ENCODE peak calls at places on chromosome 12, in seven cellular contexts. K is Panc1, D is cardiac muscle cell, W is cardiac fibroblast, E is prostate gland, I is GM13976, V is omental fat pad. B is an unnamed sample.
A peak's percentile ranks its signal among the peaks of the same experiment; 100 is the strongest.

GRCh38 chr12:116693259-116694227 is 44.3 kb downstream of the SPRING1 start:
- DNase-seq in K (no peak), D (no peak), W (no peak), E (no peak), I (no peak), V (no peak), B (no peak)

GRCh38 chr12:66103011-66103913 is 27.3 kb downstream of the LLPH start:
- DNase-seq in K (no peak), D (no peak), W (no peak), E (no peak), I (no peak), V (no peak), B (no peak)

GRCh38 chr12:71686658-71687025 is 760 bp downstream of the TMEM19 start:
- DNase-seq in K (no peak), D (no peak), W (peak; percentile 51), E (no peak), I (no peak), V (no peak), B (no peak)

GRCh38 chr12:26125451-26126339 is 858 bp upstream of the BHLHE41 start:
- DNase-seq in K (peak; percentile 94), D (peak; percentile 76), W (peak; percentile 77), E (peak; percentile 84), I (peak; percentile 51), V (peak; percentile 43), B (peak; percentile 81)

GRCh38 chr12:52655720-52656124 is 3.7 kb upstream of the KRT2 start:
- DNase-seq in K (no peak), D (no peak), W (no peak), E (peak; percentile 58), I (no peak), V (no peak), B (peak; percentile 60)

GRCh38 chr12:56565510-56566101 is 44.0 kb downstream of the RBMS2 start:
- DNase-seq in K (no peak), D (peak; percentile 92), W (peak; percentile 87), E (no peak), I (peak; percentile 60), V (no peak), B (peak; percentile 67)

GRCh38 chr12:94200069-94200468 is 51.7 kb downstream of the PLXNC1 start:
- DNase-seq in K (no peak), D (no peak), W (no peak), E (no peak), I (no peak), V (no peak), B (no peak)

GRCh38 chr12:10251669-10252068 is 39.0 kb downstream of the GABARAPL1 start:
- DNase-seq in K (no peak), D (no peak), W (no peak), E (no peak), I (no peak), V (no peak), B (no peak)

GRCh38 chr12:83015390-83016225 is 328.9 kb downstream of the TMTC2 start:
- DNase-seq in K (no peak), D (peak; percentile 66), W (no peak), E (no peak), I (no peak), V (no peak), B (no peak)

GRCh38 chr12:60100852-60101251 is 505.0 kb downstream of the SLC16A7 start:
- DNase-seq in K (no peak), D (no peak), W (no peak), E (no peak), I (no peak), V (no peak), B (no peak)

GRCh38 chr12:121131941-121132341 is 735 bp upstream of the P2RX7 start:
- DNase-seq in K (no peak), D (no peak), W (no peak), E (no peak), I (no peak), V (no peak), B (no peak)

GRCh38 chr12:103128862-103129501 is 171.5 kb downstream of the ASCL1 start:
- DNase-seq in K (no peak), D (no peak), W (no peak), E (no peak), I (no peak), V (no peak), B (no peak)

GRCh38 chr12:40228727-40229126 is 3.9 kb downstream of the LRRK2 start:
- DNase-seq in K (no peak), D (no peak), W (no peak), E (no peak), I (no peak), V (no peak), B (no peak)

GRCh38 chr12:26298785-26299621 is 103.6 kb downstream of the SSPN start:
- DNase-seq in K (peak; percentile 97), D (peak; percentile 72), W (peak; percentile 86), E (no peak), I (peak; percentile 77), V (no peak), B (no peak)

GRCh38 chr12:16849473-16849872 is 243.5 kb upstream of the LMO3 start:
- DNase-seq in K (no peak), D (no peak), W (no peak), E (no peak), I (no peak), V (no peak), B (no peak)

GRCh38 chr12:107349008-107349747 is 255.8 kb upstream of the CRY1 start:
- DNase-seq in K (peak; percentile 27), D (peak; percentile 67), W (peak; percentile 82), E (peak; percentile 90), I (no peak), V (no peak), B (no peak)

GRCh38 chr12:132279184-132279889 is 50.1 kb downstream of the GALNT9 start:
- DNase-seq in K (no peak), D (peak; percentile 58), W (peak; percentile 46), E (no peak), I (no peak), V (no peak), B (peak; percentile 62)

GRCh38 chr12:111066744-111067437 is 146.5 kb upstream of the MYL2 start:
- DNase-seq in K (no peak), D (no peak), W (peak; percentile 6), E (no peak), I (no peak), V (no peak), B (no peak)

GRCh38 chr12:65962921-65963883 is 138.9 kb downstream of the HMGA2 start:
- DNase-seq in K (no peak), D (peak; percentile 21), W (peak; percentile 47), E (no peak), I (no peak), V (no peak), B (no peak)

GRCh38 chr12:104154806-104155205 is 16.8 kb upstream of the NFYB start:
- DNase-seq in K (no peak), D (no peak), W (no peak), E (no peak), I (no peak), V (no peak), B (no peak)

GRCh38 chr12:39161686-39162085 is 256.3 kb upstream of the CPNE8 start:
- DNase-seq in K (no peak), D (no peak), W (no peak), E (no peak), I (no peak), V (no peak), B (no peak)

GRCh38 chr12:119072463-119072862 is 91.1 kb downstream of the SRRM4 start:
- DNase-seq in K (no peak), D (no peak), W (no peak), E (no peak), I (no peak), V (no peak), B (no peak)

DNA sequence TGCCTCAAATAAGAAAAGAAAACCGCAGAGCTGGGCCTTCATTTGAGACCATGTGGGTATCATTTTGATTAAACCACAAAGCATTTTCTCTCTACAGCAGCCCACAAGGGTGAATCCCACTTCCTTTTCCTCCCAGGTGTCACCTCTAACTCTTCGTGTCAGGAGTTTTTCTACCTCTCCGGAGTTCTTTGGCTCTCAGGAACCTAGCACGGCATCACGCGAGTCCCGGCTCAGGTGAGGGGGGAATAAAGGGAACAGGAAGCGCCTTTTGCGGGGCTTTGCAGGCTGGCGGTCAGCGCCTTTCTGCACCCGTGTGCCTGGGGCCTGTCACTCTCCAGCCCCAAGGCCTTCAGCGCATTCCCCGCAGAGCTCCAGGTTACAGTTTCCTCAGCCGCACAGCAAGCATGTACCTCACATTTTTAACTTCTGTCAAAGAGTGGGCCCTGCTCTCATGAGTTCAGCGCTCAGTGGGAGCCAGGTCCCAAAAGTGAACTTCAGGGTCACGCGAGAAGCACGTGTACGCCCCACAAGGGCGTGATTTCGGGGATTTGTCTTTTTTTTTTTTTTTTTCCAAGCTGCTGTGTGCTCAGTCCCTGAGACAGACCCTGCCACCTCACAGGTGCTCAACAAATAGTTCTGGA is 740 bp upstream of the PRPF40B start:
- DNase-seq in K (no peak), D (no peak), W (peak; percentile 22), E (no peak), I (peak; percentile 63), V (no peak), B (no peak)
- TF ChIP-seq CTCF in K (no peak), D (no peak), W (no peak), E (no peak), I (no peak), V (no peak), B (no peak)

DNA sequence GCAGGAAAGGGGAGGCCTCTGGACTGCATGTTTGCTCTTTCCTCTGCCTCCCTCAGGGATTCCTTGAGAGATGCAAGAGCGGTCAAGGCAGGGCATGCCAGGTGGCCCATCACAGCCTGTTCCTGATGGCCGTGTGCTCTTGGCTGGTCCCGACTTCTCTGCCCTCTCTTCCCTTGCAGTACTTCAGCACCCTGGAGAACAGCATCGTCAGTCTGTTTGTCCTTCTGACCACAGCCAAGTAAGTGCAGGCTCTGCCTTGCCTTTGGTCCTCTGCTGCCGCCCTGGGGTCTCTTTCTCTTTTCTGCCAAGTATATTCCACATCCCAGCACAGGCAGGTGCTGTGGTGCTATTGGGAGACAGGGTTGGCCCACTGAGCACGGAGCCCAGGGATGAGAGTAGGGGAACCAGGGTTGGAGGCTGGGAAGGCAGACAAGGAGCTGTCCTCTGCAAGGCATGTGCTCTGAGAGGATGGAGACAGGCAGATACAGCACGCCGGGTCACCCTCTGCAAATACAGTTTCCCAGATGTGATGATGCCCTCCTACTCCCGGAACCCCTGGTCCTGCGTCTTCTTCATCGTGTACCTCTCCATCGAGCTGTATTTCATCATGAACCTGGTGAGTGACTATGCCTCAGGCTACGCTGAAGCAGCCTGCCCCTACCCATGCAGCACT is 51.9 kb downstream of the TPCN1 start:
- DNase-seq in K (no peak), D (peak; percentile 34), W (peak; percentile 23), E (no peak), I (no peak), V (no peak), B (no peak)
- TF ChIP-seq CTCF in K (no peak), D (no peak), W (no peak), E (no peak), I (no peak), V (no peak), B (no peak)

DNA sequence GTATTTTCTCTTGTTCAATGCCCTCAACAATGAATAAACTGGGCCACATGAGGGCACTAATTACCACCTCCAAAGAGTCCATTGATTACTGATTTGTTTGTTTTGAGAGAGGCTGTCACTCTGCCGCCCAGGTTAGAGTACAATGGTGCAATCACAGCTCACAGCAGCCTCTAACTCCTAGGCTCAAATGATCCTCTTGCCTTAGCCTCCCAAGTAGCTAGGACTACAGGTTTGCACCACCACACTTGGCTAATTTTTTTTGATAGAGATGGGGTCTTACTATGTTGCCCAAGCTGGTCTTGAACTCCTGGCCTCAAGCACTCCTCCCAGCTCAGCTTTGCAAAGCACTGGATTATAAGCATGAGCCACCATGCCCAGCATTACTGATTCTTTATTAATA is 28.3 kb upstream of the SYCP3 start:
- DNase-seq in K (no peak), D (no peak), W (no peak), E (no peak), I (no peak), V (no peak), B (no peak)
- TF ChIP-seq CTCF in K (peak; percentile 20), D (no peak), W (no peak), E (no peak), I (no peak), V (no peak), B (no peak)

GRCh38 chr12:46110928-46111699 is 120.7 kb upstream of the SCAF11 start:
- DNase-seq in K (no peak), D (no peak), W (no peak), E (no peak), I (no peak), V (no peak), B (no peak)
- TF ChIP-seq CTCF in K (peak; percentile 15), D (no peak), W (peak; percentile 11), E (no peak), I (no peak), V (no peak), B (no peak)